ENCODE peak calls at places on chromosomes 2 and 18, in six cellular contexts. K is ELR, O is type B pancreatic cell, U is LHCN-M2, E is left ventricle myocardium inferior, P is HCT116. D is an unnamed sample.

GRCh38 chr18:44651453-44651852 is 29.2 kb upstream of the SETBP1 start:
- DNase-seq in O (no peak), P (no peak), U (peak; percentile 85), E (no peak), K (peak; percentile 54), D (peak; percentile 5)

GRCh38 chr2:207928079-207928478 is 97.2 kb downstream of the PLEKHM3 start:
- DNase-seq in U (peak; percentile 43), E (no peak), K (no peak), O (no peak), P (no peak), D (no peak)

GRCh38 chr2:164984428-164984827 is 29.1 kb upstream of the SLC38A11 start:
- DNase-seq in E (no peak), K (peak; percentile 75), U (peak; percentile 47), O (no peak), P (no peak), D (no peak)

GRCh38 chr2:168910330-168910729 is 9.2 kb downstream of the G6PC2 start:
- DNase-seq in O (no peak), E (no peak), U (no peak), K (no peak), P (no peak), D (no peak)

GRCh38 chr2:84894131-84894586 is 11.3 kb upstream of the TMSB10 start:
- DNase-seq in E (no peak), O (no peak), K (no peak), U (no peak), P (no peak), D (no peak)

GRCh38 chr18:13915973-13916372 is 637 bp upstream of the MC2R start:
- DNase-seq in K (no peak), O (no peak), P (no peak), U (peak; percentile 6), E (peak; percentile 38), D (peak; percentile 83)

GRCh38 chr2:102527086-102527485 is 54.1 kb downstream of the SLC9A4 start:
- DNase-seq in O (no peak), E (no peak), P (no peak), K (no peak), U (no peak), D (no peak)

GRCh38 chr2:11777066-11777782 is 30.8 kb downstream of the LPIN1 start:
- DNase-seq in U (no peak), K (no peak), O (no peak), E (no peak), P (no peak), D (no peak)

GRCh38 chr2:230821261-230821990 is 43.3 kb upstream of the ITM2C start:
- DNase-seq in K (no peak), E (no peak), U (no peak), O (no peak), P (no peak), D (no peak)

GRCh38 chr2:99469394-99469793 is 20.4 kb downstream of the REV1 start:
- DNase-seq in O (no peak), E (no peak), U (no peak), P (no peak), K (no peak), D (no peak)

GRCh38 chr2:42876280-42876840 is 84.0 kb upstream of the HAAO start:
- DNase-seq in O (peak; percentile 29), P (no peak), E (no peak), U (no peak), K (no peak), D (no peak)

GRCh38 chr2:88006912-88007439 is 9.4 kb downstream of the RNU2-63P start:
- DNase-seq in O (no peak), K (no peak), P (no peak), E (no peak), U (no peak), D (no peak)

GRCh38 chr18:54852780-54853675 is 24.8 kb downstream of the RAB27B start:
- DNase-seq in O (no peak), P (no peak), K (no peak), U (peak; percentile 16), E (no peak), D (no peak)

GRCh38 chr2:26740890-26741302 is 23.2 kb upstream of the SLC35F6 start:
- DNase-seq in E (no peak), P (no peak), K (no peak), O (no peak), U (peak; percentile 39), D (no peak)

GRCh38 chr18:9828794-9829712 is 56.7 kb upstream of the TXNDC2 start:
- DNase-seq in K (no peak), E (no peak), O (no peak), U (no peak), P (no peak), D (no peak)

GRCh38 chr2:135987441-135987840 is 2.0 kb upstream of the DARS1 start:
- DNase-seq in O (no peak), E (no peak), K (no peak), P (no peak), U (no peak), D (no peak)

GRCh38 chr2:164514491-164514890 is 106.8 kb downstream of the GRB14 start:
- DNase-seq in P (no peak), O (no peak), E (no peak), U (peak; percentile 53), K (no peak), D (peak; percentile 32)

GRCh38 chr2:241441492-241441891 is 66.9 kb downstream of the STK25 start:
- DNase-seq in P (no peak), U (no peak), E (no peak), O (no peak), K (no peak), D (no peak)

GRCh38 chr2:131115752-131116151 is 10.6 kb downstream of the PLEKHB2 start:
- DNase-seq in E (no peak), P (no peak), O (no peak), U (no peak), K (no peak), D (no peak)

D was measured in adrenal gland.